ENCODE peak calls at places on chromosome 17, in ten cellular contexts. D is A549, B is suprapubic skin, H is endothelial cell of umbilical vein, V is ovary, E is transverse colon, L is breast epithelium, S is vagina, X is HCT116, J is IMR-90. K is an unnamed sample.
A peak's percentile ranks its signal among the peaks of the same experiment; 100 is the strongest.

GRCh38 chr17:63032141-63032540 is 66.1 kb downstream of the TANC2 start:
- DNase-seq in D (no peak), B (no peak), H (no peak), V (no peak), E (peak; percentile 39), L (no peak), S (no peak), X (no peak), J (no peak), K (no peak)

GRCh38 chr17:65733314-65733713 is 171.9 kb upstream of the AXIN2 start:
- DNase-seq in D (no peak), B (no peak), H (no peak), V (no peak), E (no peak), L (no peak), S (no peak), X (no peak), J (no peak), K (no peak)

GRCh38 chr17:6303664-6304063 is 131.3 kb downstream of the AIPL1 start:
- DNase-seq in D (no peak), B (no peak), H (peak; percentile 53), V (no peak), E (no peak), L (no peak), S (no peak), X (no peak), J (no peak), K (no peak)

GRCh38 chr17:69103557-69104233 is 38.0 kb downstream of the ABCA6 start:
- DNase-seq in D (no peak), B (no peak), H (no peak), V (no peak), E (no peak), L (no peak), S (no peak), X (no peak), J (no peak), K (no peak)

GRCh38 chr17:58575511-58575910 is 61.1 kb upstream of the MTMR4 start:
- DNase-seq in D (no peak), B (no peak), H (peak; percentile 28), V (no peak), E (no peak), L (no peak), S (no peak), X (peak; percentile 29), J (peak; percentile 64), K (no peak)

GRCh38 chr17:57988301-57989010 is 402 bp upstream of the VEZF1 start:
- DNase-seq in D (peak; percentile 90), B (peak; percentile 84), H (peak; percentile 69), V (peak; percentile 77), E (peak; percentile 77), L (peak; percentile 56), S (no peak), X (peak; percentile 51), J (peak; percentile 66), K (peak; percentile 71)

GRCh38 chr17:63439682-63440081 is 6.4 kb downstream of the CYB561 start:
- DNase-seq in D (no peak), B (no peak), H (peak; percentile 32), V (no peak), E (no peak), L (no peak), S (no peak), X (no peak), J (peak; percentile 51), K (no peak)

GRCh38 chr17:48440660-48441059 is 10.6 kb upstream of the SKAP1 start:
- DNase-seq in D (no peak), B (no peak), H (no peak), V (no peak), E (no peak), L (no peak), S (no peak), X (no peak), J (no peak), K (no peak)

GRCh38 chr17:34586346-34586846 is 7.0 kb downstream of the TMEM132E start:
- DNase-seq in D (no peak), B (no peak), H (no peak), V (no peak), E (no peak), L (no peak), S (no peak), X (no peak), J (no peak), K (no peak)

GRCh38 chr17:15260376-15261062 is 4.6 kb downstream of the PMP22 start:
- DNase-seq in D (peak; percentile 83), B (peak; percentile 92), H (peak; percentile 89), V (peak; percentile 90), E (peak; percentile 85), L (peak; percentile 74), S (no peak), X (no peak), J (peak; percentile 88), K (peak; percentile 91)
- TF ChIP-seq POLR2A in D (peak; percentile 70), B (no peak), H (peak; percentile 74), V (no peak), E (peak; percentile 31), L (no peak), S (peak; percentile 11), X (peak; percentile 48), J (peak; percentile 68), K (no peak)

DNA sequence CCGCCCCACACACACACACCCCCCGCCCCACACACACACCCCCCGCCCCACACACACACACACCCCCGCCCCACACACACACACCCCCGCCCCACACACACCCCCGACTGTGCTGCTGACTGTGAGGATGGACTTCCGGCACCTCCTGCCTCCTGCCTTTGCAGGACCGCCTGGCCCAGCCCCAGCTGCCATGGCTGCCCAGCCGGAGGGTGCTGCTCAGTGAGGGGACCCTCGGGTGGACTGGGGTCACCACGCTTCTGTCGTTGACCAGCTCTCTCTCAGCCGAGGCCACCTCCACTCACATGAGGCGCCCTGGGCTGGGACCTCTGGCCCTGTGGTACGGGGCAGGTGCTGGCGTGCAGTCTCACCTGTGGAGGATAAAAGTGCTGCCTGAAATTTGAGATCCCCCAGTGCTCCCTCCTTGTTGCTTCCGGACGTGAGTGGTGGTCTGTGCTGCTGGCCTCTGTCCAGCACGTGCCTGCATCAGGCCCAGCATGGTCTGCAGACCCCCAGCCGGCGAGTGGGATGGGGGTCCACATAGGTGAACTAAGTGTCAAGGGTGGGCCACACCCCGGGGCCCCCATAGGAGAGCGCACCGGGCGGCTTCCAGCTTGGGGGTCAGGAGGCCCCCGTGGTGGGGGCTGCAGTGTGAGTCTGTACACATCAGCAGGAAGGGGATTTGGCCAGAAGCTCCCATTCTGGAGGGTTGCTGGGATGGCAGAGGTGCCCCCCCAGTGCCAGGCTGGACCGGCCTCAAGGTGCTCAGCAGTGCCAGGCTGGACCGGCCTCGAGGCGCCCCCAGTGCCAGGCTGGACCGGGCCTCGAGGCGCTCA is 11.2 kb downstream of the METRNL start:
- DNase-seq in D (no peak), B (no peak), H (no peak), V (no peak), E (peak; percentile 57), L (no peak), S (no peak), X (no peak), J (no peak), K (no peak)
- H3K4me3 ChIP-seq in D (no peak overlapping the region), B (peak overlapping the region; percentile 30), H (no peak overlapping the region), V (no peak overlapping the region), E (no peak overlapping the region), L (no peak overlapping the region), S (no peak overlapping the region), X (no peak overlapping the region), J (no peak overlapping the region), K (peak overlapping the region; percentile 16)

DNA sequence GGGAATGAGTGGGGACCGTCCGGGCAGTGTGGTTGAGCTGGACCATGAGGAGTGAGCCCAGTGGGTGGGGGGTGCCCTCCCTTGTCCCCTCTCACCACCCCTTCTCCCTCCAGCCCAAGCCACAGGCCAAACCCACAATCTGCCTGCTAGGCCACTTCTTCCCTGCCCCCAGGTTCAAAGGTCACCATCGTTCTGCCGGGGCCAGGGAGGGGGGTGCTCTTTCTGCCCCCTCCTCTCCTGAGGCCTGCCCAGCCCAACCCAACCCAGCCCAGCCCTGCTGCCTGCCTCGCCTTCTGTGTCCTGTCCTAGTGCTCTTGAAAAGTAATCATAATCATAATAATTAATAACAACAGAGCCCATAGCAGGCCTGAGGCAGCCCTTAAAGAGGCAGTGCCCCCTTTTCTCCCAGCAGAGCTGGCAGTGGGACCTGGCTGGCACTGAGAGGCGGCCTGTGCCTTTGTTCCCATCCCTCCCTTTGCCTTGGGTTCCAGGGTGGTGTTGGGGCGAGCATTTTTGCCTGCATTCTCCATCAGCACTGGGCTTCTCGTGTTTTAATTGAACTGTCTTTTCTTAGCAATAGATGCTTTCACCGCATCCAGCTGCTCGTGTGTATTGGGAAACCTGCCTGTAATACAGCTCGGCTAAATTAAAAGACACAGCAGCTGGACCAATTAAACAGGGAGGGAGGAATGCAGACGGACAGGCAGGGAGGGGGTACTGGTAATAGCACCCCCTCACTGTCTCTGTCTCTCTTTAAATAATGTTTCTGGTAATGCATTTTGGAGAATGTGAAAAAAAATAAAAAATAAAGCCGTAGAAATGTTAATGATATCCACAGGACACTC is 46.7 kb downstream of the SREBF1 start:
- DNase-seq in D (no peak), B (no peak), H (no peak), V (no peak), E (no peak), L (no peak), S (no peak), X (no peak), J (no peak), K (no peak)
- H3K4me1 ChIP-seq in D (peaks cover 33% of the 10 kb centered on the region), B (peaks cover 31% of the 10 kb centered on the region), H (no peaks in the 10 kb centered on the region), V (peaks cover 10% of the 10 kb centered on the region), E (peaks cover 29% of the 10 kb centered on the region), L (no peaks in the 10 kb centered on the region), S (peaks cover 42% of the 10 kb centered on the region), X (peaks cover 16% of the 10 kb centered on the region), J (peaks cover 16% of the 10 kb centered on the region), K (no peaks in the 10 kb centered on the region)

GRCh38 chr17:77456271-77456950 is 315.6 kb downstream of the SEC14L1 start:
- DNase-seq in D (no peak), B (no peak), H (no peak), V (no peak), E (peak; percentile 45), L (no peak), S (no peak), X (no peak), J (no peak), K (peak; percentile 64)

GRCh38 chr17:77454560-77455095 is 313.9 kb downstream of the SEC14L1 start:
- DNase-seq in D (no peak), B (no peak), H (no peak), V (no peak), E (no peak), L (no peak), S (no peak), X (no peak), J (no peak), K (no peak)

GRCh38 chr17:77455878-77456234 is 315.1 kb downstream of the SEC14L1 start:
- DNase-seq in D (no peak), B (no peak), H (no peak), V (no peak), E (no peak), L (no peak), S (no peak), X (no peak), J (no peak), K (no peak)

GRCh38 chr17:77453613-77454559 is 313.1 kb downstream of the SEC14L1 start:
- DNase-seq in D (no peak), B (no peak), H (no peak), V (no peak), E (peak; percentile 89), L (peak; percentile 76), S (no peak), X (no peak), J (no peak), K (peak; percentile 83)

GRCh38 chr17:77455111-77455877 is 314.5 kb downstream of the SEC14L1 start:
- DNase-seq in D (no peak), B (no peak), H (no peak), V (no peak), E (no peak), L (peak; percentile 86), S (no peak), X (no peak), J (peak; percentile 96), K (no peak)
- TF ChIP-seq POLR2A in D (no peak), B (no peak), H (no peak), V (no peak), E (no peak), L (no peak), S (no peak), X (no peak), J (peak; percentile 17), K (no peak)

GRCh38 chr17:80221401-80221800 is 1.2 kb downstream of the SLC26A11 start:
- DNase-seq in D (no peak), B (no peak), H (no peak), V (no peak), E (no peak), L (no peak), S (no peak), X (no peak), J (no peak), K (no peak)
- H3K4me3 ChIP-seq in D (peak overlapping the region; percentile 77), B (peak overlapping the region; percentile 94), H (no peak overlapping the region), V (peak overlapping the region; percentile 99), E (no peak overlapping the region), L (peak overlapping the region; percentile 99), S (peak overlapping the region; percentile 88), X (peak overlapping the region; percentile 88), J (peak overlapping the region; percentile 67), K (peak overlapping the region; percentile 85)

K was measured in Peyer's patch.